ENCODE peak calls at places on chromosome 12, in seven cellular contexts. One of them, this sample, is unnamed.

GRCh38 chr12:93813972-93814821 is 137.0 kb downstream of the CRADD start:
- ATAC-seq in HepG2: peak
- ATAC-seq in WTC11: no peak
- ATAC-seq in A549: no peak
- ATAC-seq in pancreas: peak
- ATAC-seq in natural killer cell: no peak
- ATAC-seq in DND-41: no peak
- ATAC-seq in this sample: peak

GRCh38 chr12:32589165-32589891 is 89.8 kb upstream of the DNM1L start:
- ATAC-seq in HepG2: no peak
- ATAC-seq in WTC11: no peak
- ATAC-seq in A549: no peak
- ATAC-seq in pancreas: no peak
- ATAC-seq in natural killer cell: peak
- ATAC-seq in DND-41: peak
- ATAC-seq in this sample: no peak

GRCh38 chr12:111034911-111035577 is 114.7 kb upstream of the MYL2 start:
- ATAC-seq in HepG2: no peak
- ATAC-seq in WTC11: peak
- ATAC-seq in A549: peak
- ATAC-seq in pancreas: no peak
- ATAC-seq in natural killer cell: no peak
- ATAC-seq in DND-41: no peak
- ATAC-seq in this sample: no peak

GRCh38 chr12:5335059-5335458 is 96.8 kb upstream of the NTF3 start:
- ATAC-seq in HepG2: no peak
- ATAC-seq in WTC11: no peak
- ATAC-seq in A549: no peak
- ATAC-seq in pancreas: no peak
- ATAC-seq in natural killer cell: no peak
- ATAC-seq in DND-41: no peak
- ATAC-seq in this sample: no peak

GRCh38 chr12:56884421-56884820 is 49.8 kb downstream of the SDR9C7 start:
- ATAC-seq in HepG2: no peak
- ATAC-seq in WTC11: no peak
- ATAC-seq in A549: no peak
- ATAC-seq in pancreas: no peak
- ATAC-seq in natural killer cell: no peak
- ATAC-seq in DND-41: no peak
- ATAC-seq in this sample: no peak

GRCh38 chr12:57055834-57056233 is 5.9 kb upstream of the MYO1A start:
- ATAC-seq in HepG2: no peak
- ATAC-seq in WTC11: no peak
- ATAC-seq in A549: no peak
- ATAC-seq in pancreas: no peak
- ATAC-seq in natural killer cell: no peak
- ATAC-seq in DND-41: no peak
- ATAC-seq in this sample: no peak

GRCh38 chr12:110638792-110639191 is 24.9 kb downstream of the TCTN1 start:
- ATAC-seq in HepG2: no peak
- ATAC-seq in WTC11: no peak
- ATAC-seq in A549: no peak
- ATAC-seq in pancreas: no peak
- ATAC-seq in natural killer cell: no peak
- ATAC-seq in DND-41: no peak
- ATAC-seq in this sample: no peak

GRCh38 chr12:132588319-132588718 is 22.1 kb downstream of the LRCOL1 start:
- ATAC-seq in HepG2: peak
- ATAC-seq in WTC11: no peak
- ATAC-seq in A549: no peak
- ATAC-seq in pancreas: no peak
- ATAC-seq in natural killer cell: no peak
- ATAC-seq in DND-41: no peak
- ATAC-seq in this sample: no peak

GRCh38 chr12:124786065-124786964 is 77.3 kb downstream of the SCARB1 start:
- ATAC-seq in HepG2: no peak
- ATAC-seq in WTC11: peak
- ATAC-seq in A549: no peak
- ATAC-seq in pancreas: peak
- ATAC-seq in natural killer cell: no peak
- ATAC-seq in DND-41: no peak
- ATAC-seq in this sample: peak

GRCh38 chr12:102371177-102371576 is 109.2 kb downstream of the IGF1 start:
- ATAC-seq in HepG2: no peak
- ATAC-seq in WTC11: no peak
- ATAC-seq in A549: no peak
- ATAC-seq in pancreas: no peak
- ATAC-seq in natural killer cell: no peak
- ATAC-seq in DND-41: no peak
- ATAC-seq in this sample: no peak

GRCh38 chr12:43992856-43993255 is 157.0 kb downstream of the TMEM117 start:
- ATAC-seq in HepG2: no peak
- ATAC-seq in WTC11: no peak
- ATAC-seq in A549: no peak
- ATAC-seq in pancreas: no peak
- ATAC-seq in natural killer cell: no peak
- ATAC-seq in DND-41: no peak
- ATAC-seq in this sample: no peak

GRCh38 chr12:28068467-28068866 is 95.9 kb upstream of the PTHLH start:
- ATAC-seq in HepG2: no peak
- ATAC-seq in WTC11: no peak
- ATAC-seq in A549: no peak
- ATAC-seq in pancreas: no peak
- ATAC-seq in natural killer cell: no peak
- ATAC-seq in DND-41: peak
- ATAC-seq in this sample: no peak

GRCh38 chr12:3269594-3269993 is 192.4 kb downstream of the TSPAN9 start:
- ATAC-seq in HepG2: no peak
- ATAC-seq in WTC11: no peak
- ATAC-seq in A549: no peak
- ATAC-seq in pancreas: no peak
- ATAC-seq in natural killer cell: no peak
- ATAC-seq in DND-41: no peak
- ATAC-seq in this sample: no peak

GRCh38 chr12:57475271-57476161 is 4.2 kb downstream of the ARHGAP9 start:
- ATAC-seq in HepG2: peak
- ATAC-seq in WTC11: peak
- ATAC-seq in A549: no peak
- ATAC-seq in pancreas: peak
- ATAC-seq in natural killer cell: no peak
- ATAC-seq in DND-41: no peak
- ATAC-seq in this sample: peak

GRCh38 chr12:57816855-57817151 is 1.7 kb downstream of the AVIL start:
- ATAC-seq in HepG2: no peak
- ATAC-seq in WTC11: no peak
- ATAC-seq in A549: no peak
- ATAC-seq in pancreas: no peak
- ATAC-seq in natural killer cell: no peak
- ATAC-seq in DND-41: no peak
- ATAC-seq in this sample: peak

GRCh38 chr12:116373610-116374606 is 96.4 kb upstream of the MED13L start:
- ATAC-seq in HepG2: peak
- ATAC-seq in WTC11: no peak
- ATAC-seq in A549: no peak
- ATAC-seq in pancreas: no peak
- ATAC-seq in natural killer cell: no peak
- ATAC-seq in DND-41: no peak
- ATAC-seq in this sample: no peak

GRCh38 chr12:5345534-5345933 is 86.4 kb upstream of the NTF3 start:
- ATAC-seq in HepG2: no peak
- ATAC-seq in WTC11: no peak
- ATAC-seq in A549: no peak
- ATAC-seq in pancreas: no peak
- ATAC-seq in natural killer cell: no peak
- ATAC-seq in DND-41: no peak
- ATAC-seq in this sample: no peak

GRCh38 chr12:29067430-29067829 is 81.6 kb upstream of the FAR2 start:
- ATAC-seq in HepG2: no peak
- ATAC-seq in WTC11: no peak
- ATAC-seq in A549: no peak
- ATAC-seq in pancreas: no peak
- ATAC-seq in natural killer cell: no peak
- ATAC-seq in DND-41: no peak
- ATAC-seq in this sample: peak

GRCh38 chr12:103505371-103506236 is 9.8 kb upstream of the C12orf42 start:
- ATAC-seq in HepG2: no peak
- ATAC-seq in WTC11: no peak
- ATAC-seq in A549: peak
- ATAC-seq in pancreas: no peak
- ATAC-seq in natural killer cell: no peak
- ATAC-seq in DND-41: no peak
- ATAC-seq in this sample: no peak

GRCh38 chr12:100576311-100577036 is 3.0 kb downstream of the GAS2L3 start:
- ATAC-seq in HepG2: no peak
- ATAC-seq in WTC11: no peak
- ATAC-seq in A549: peak
- ATAC-seq in pancreas: no peak
- ATAC-seq in natural killer cell: no peak
- ATAC-seq in DND-41: no peak
- ATAC-seq in this sample: no peak

GRCh38 chr12:94954029-94954685 is 49.3 kb downstream of the NDUFA12 start:
- ATAC-seq in HepG2: no peak
- ATAC-seq in WTC11: no peak
- ATAC-seq in A549: peak
- ATAC-seq in pancreas: peak
- ATAC-seq in natural killer cell: no peak
- ATAC-seq in DND-41: no peak
- ATAC-seq in this sample: no peak

GRCh38 chr12:96811083-96811482 is 96.0 kb upstream of the NEDD1 start:
- ATAC-seq in HepG2: no peak
- ATAC-seq in WTC11: no peak
- ATAC-seq in A549: peak
- ATAC-seq in pancreas: no peak
- ATAC-seq in natural killer cell: no peak
- ATAC-seq in DND-41: no peak
- ATAC-seq in this sample: no peak

GRCh38 chr12:8572507-8572906 is 31.8 kb upstream of the CLEC4E start:
- ATAC-seq in HepG2: no peak
- ATAC-seq in WTC11: no peak
- ATAC-seq in A549: peak
- ATAC-seq in pancreas: no peak
- ATAC-seq in natural killer cell: no peak
- ATAC-seq in DND-41: no peak
- ATAC-seq in this sample: no peak

GRCh38 chr12:52258335-52258901 is 16.0 kb upstream of the KRT86 start:
- ATAC-seq in HepG2: no peak
- ATAC-seq in WTC11: peak
- ATAC-seq in A549: no peak
- ATAC-seq in pancreas: no peak
- ATAC-seq in natural killer cell: peak
- ATAC-seq in DND-41: no peak
- ATAC-seq in this sample: peak

GRCh38 chr12:55142896-55143870 is 17.0 kb downstream of the OR9K2 start:
- ATAC-seq in HepG2: peak
- ATAC-seq in WTC11: peak
- ATAC-seq in A549: peak
- ATAC-seq in pancreas: no peak
- ATAC-seq in natural killer cell: no peak
- ATAC-seq in DND-41: peak
- ATAC-seq in this sample: no peak

DNA sequence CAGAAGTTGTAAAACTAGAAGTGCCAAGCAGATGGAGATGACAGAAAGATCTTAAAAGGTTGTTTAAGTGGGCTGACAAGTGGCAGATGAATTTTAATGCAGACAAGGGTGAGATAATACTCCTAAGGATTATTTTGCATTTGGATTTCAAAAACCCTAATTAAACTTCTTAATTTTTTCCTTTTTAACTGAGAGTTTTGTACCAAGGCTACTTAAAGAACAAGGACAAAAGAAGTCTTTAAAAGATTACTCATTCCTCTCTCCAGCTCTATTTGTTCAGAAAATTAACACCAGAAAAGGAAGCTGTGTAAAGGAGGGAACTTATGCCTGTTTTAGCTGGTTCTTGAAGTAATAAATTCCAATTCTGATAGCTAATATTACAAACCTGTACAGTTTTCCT is 275.4 kb downstream of the ETNK1 start:
- ATAC-seq in HepG2: no peak
- ATAC-seq in WTC11: no peak
- ATAC-seq in A549: no peak
- ATAC-seq in pancreas: no peak
- ATAC-seq in natural killer cell: no peak
- ATAC-seq in DND-41: no peak
- ATAC-seq in this sample: no peak
- TF ChIP-seq CTCF in HepG2: no peak
- TF ChIP-seq CTCF in WTC11: no peak
- TF ChIP-seq CTCF in A549: no peak
- TF ChIP-seq CTCF in pancreas: no peak
- TF ChIP-seq CTCF in natural killer cell: no peak
- TF ChIP-seq CTCF in DND-41: no peak
- TF ChIP-seq CTCF in this sample: no peak

DNA sequence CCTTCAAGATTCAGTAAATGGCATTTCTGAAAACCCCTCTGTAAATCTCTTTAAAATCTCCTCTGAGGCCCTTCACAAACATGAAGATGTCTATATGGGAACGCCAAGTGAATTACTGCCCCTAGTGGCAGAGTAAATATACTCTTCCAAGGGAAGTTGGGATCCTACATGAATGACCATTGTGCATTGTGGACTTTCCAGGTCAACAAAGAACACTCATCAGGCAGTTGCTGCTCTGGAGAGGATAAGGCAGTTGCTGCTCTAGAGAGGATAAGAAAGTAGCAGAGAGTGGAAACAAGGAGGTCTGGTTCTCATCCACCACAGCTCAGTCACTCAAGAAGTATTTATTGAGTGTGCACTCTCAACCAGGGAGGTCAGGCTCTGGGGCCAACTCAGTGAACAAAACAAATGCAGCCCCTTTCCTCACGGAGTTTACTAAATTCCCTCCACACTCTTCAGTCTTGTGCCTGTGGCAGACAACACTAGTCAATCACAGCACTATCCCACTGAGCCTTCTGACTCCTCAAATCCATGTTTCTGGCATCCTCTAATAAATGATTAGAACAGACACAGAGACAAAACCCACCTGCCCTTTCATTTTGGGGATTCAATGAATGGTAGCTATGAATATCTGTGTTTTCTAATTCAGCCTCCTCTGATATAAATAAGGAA is 52.9 kb downstream of the SVOP start:
- ATAC-seq in HepG2: peak
- ATAC-seq in WTC11: peak
- ATAC-seq in A549: peak
- ATAC-seq in pancreas: no peak
- ATAC-seq in natural killer cell: no peak
- ATAC-seq in DND-41: no peak
- ATAC-seq in this sample: no peak
- TF ChIP-seq CTCF in HepG2: peak
- TF ChIP-seq CTCF in WTC11: peak
- TF ChIP-seq CTCF in A549: peak
- TF ChIP-seq CTCF in pancreas: no peak
- TF ChIP-seq CTCF in natural killer cell: peak
- TF ChIP-seq CTCF in DND-41: peak
- TF ChIP-seq CTCF in this sample: no peak

GRCh38 chr12:78118036-78118435 is 287.3 kb downstream of the NAV3 start:
- ATAC-seq in HepG2: peak
- ATAC-seq in WTC11: peak
- ATAC-seq in A549: no peak
- ATAC-seq in pancreas: no peak
- ATAC-seq in natural killer cell: no peak
- ATAC-seq in DND-41: no peak
- ATAC-seq in this sample: no peak
- TF ChIP-seq CTCF in HepG2: no peak
- TF ChIP-seq CTCF in WTC11: no peak
- TF ChIP-seq CTCF in A549: no peak
- TF ChIP-seq CTCF in pancreas: no peak
- TF ChIP-seq CTCF in natural killer cell: no peak
- TF ChIP-seq CTCF in DND-41: no peak
- TF ChIP-seq CTCF in this sample: no peak

GRCh38 chr12:64745259-64745807 is 13.9 kb downstream of the GNS start:
- ATAC-seq in HepG2: no peak
- ATAC-seq in WTC11: no peak
- ATAC-seq in A549: no peak
- ATAC-seq in pancreas: peak
- ATAC-seq in natural killer cell: no peak
- ATAC-seq in DND-41: no peak
- ATAC-seq in this sample: no peak
- TF ChIP-seq CTCF in HepG2: no peak
- TF ChIP-seq CTCF in WTC11: no peak
- TF ChIP-seq CTCF in A549: no peak
- TF ChIP-seq CTCF in pancreas: no peak
- TF ChIP-seq CTCF in natural killer cell: no peak
- TF ChIP-seq CTCF in DND-41: no peak
- TF ChIP-seq CTCF in this sample: no peak

This sample was measured in gastroesophageal sphincter.